ENCODE peak calls at places on chromosomes 11 and 22, in six cellular contexts. A, W, U, H, X and T are unnamed samples.

GRCh38 chr11:45560153-45560934 is 105.1 kb downstream of the CHST1 start:
- DNase-seq in A (no peak), W (no peak), U (no peak), H (no peak), X (no peak), T (no peak)

GRCh38 chr11:75184757-75185156 is 33.9 kb downstream of the SLCO2B1 start:
- DNase-seq in A (no peak), W (peak), U (no peak), H (no peak), X (no peak), T (no peak)

GRCh38 chr11:83510530-83511449 is 224.6 kb upstream of the CCDC90B start:
- DNase-seq in A (no peak), W (no peak), U (no peak), H (no peak), X (no peak), T (no peak)

GRCh38 chr11:102513869-102514268 is 16.7 kb downstream of the MMP7 start:
- DNase-seq in A (no peak), W (no peak), U (no peak), H (no peak), X (no peak), T (no peak)

GRCh38 chr22:38257170-38257569 is 15.6 kb downstream of the TMEM184B start:
- DNase-seq in A (no peak), W (no peak), U (no peak), H (no peak), X (no peak), T (no peak)

GRCh38 chr11:69218271-69218682 is 62.5 kb downstream of the SMIM38 start:
- DNase-seq in A (no peak), W (peak), U (no peak), H (no peak), X (no peak), T (no peak)

GRCh38 chr11:116547571-116547970 is 225.2 kb downstream of the BUD13 start:
- DNase-seq in A (no peak), W (no peak), U (no peak), H (no peak), X (no peak), T (no peak)

GRCh38 chr11:27241316-27242122 is 121.5 kb downstream of the CCDC34 start:
- DNase-seq in A (no peak), W (no peak), U (no peak), H (no peak), X (no peak), T (no peak)

GRCh38 chr11:122138759-122139594 is 23.0 kb upstream of the BLID start:
- DNase-seq in A (no peak), W (peak), U (no peak), H (no peak), X (no peak), T (no peak)

GRCh38 chr11:87739766-87740165 is 435.5 kb downstream of the RAB38 start:
- DNase-seq in A (no peak), W (no peak), U (no peak), H (no peak), X (no peak), T (no peak)

GRCh38 chr22:23526588-23527315 is 53.3 kb downstream of the IGLL1 start:
- DNase-seq in A (no peak), W (peak), U (no peak), H (no peak), X (no peak), T (no peak)

GRCh38 chr11:114295676-114296081 is 520 bp upstream of the NNMT start:
- DNase-seq in A (no peak), W (no peak), U (no peak), H (no peak), X (no peak), T (no peak)

GRCh38 chr11:10998674-10999073 is 140.8 kb upstream of the ZBED5 start:
- DNase-seq in A (no peak), W (no peak), U (no peak), H (no peak), X (no peak), T (no peak)

GRCh38 chr11:16862733-16863132 is 124.3 kb downstream of the C11orf58 start:
- DNase-seq in A (no peak), W (no peak), U (no peak), H (no peak), X (no peak), T (no peak)

GRCh38 chr11:128845334-128845780 is 21.7 kb downstream of the KCNJ1 start:
- DNase-seq in A (no peak), W (no peak), U (no peak), H (no peak), X (no peak), T (no peak)

GRCh38 chr11:83027794-83028193 is 43.9 kb downstream of the RAB30 start:
- DNase-seq in A (no peak), W (no peak), U (no peak), H (no peak), X (no peak), T (no peak)

GRCh38 chr11:6234314-6235031 is at the start of gene FHIP1B:
- DNase-seq in A (peak), W (peak), U (peak), H (peak), X (peak), T (peak)

GRCh38 chr22:21444701-21445436 is 22.3 kb upstream of the TMEM191C start:
- DNase-seq in A (no peak), W (no peak), U (no peak), H (no peak), X (no peak), T (peak)

GRCh38 chr22:17954200-17954859 is 70.0 kb downstream of the MICAL3 start:
- DNase-seq in A (no peak), W (no peak), U (no peak), H (no peak), X (no peak), T (no peak)

GRCh38 chr11:128790200-128790599 is 76.9 kb downstream of the KCNJ1 start:
- DNase-seq in A (peak), W (peak), U (no peak), H (no peak), X (no peak), T (peak)